ENCODE peak calls at places on chromosomes 3 and 15, in five cellular contexts. One of them, this sample, is unnamed.

GRCh38 chr15:76190070-76190564 is 121.2 kb downstream of the ETFA start:
- DNase-seq in CD4-positive, alpha-beta memory T cell: no peak
- DNase-seq in transverse colon: no peak
- DNase-seq in colonic mucosa: no peak
- DNase-seq in cardiac muscle cell: no peak
- DNase-seq in this sample: no peak

GRCh38 chr3:158471639-158472294 is 99.2 kb upstream of the MLF1 start:
- DNase-seq in CD4-positive, alpha-beta memory T cell: no peak
- DNase-seq in transverse colon: no peak
- DNase-seq in colonic mucosa: no peak
- DNase-seq in cardiac muscle cell: no peak
- DNase-seq in this sample: no peak

GRCh38 chr15:77107531-77108355 is 36.8 kb upstream of the TSPAN3 start:
- DNase-seq in CD4-positive, alpha-beta memory T cell: peak; percentile 7
- DNase-seq in transverse colon: peak; percentile 62
- DNase-seq in colonic mucosa: peak; percentile 58
- DNase-seq in cardiac muscle cell: peak; percentile 82
- DNase-seq in this sample: peak; percentile 63

GRCh38 chr3:195003006-195003892 is 267.7 kb downstream of the XXYLT1 start:
- DNase-seq in CD4-positive, alpha-beta memory T cell: no peak
- DNase-seq in transverse colon: peak; percentile 26
- DNase-seq in colonic mucosa: peak; percentile 9
- DNase-seq in cardiac muscle cell: no peak
- DNase-seq in this sample: no peak

GRCh38 chr3:11514191-11514770 is 129.4 kb downstream of the VGLL4 start:
- DNase-seq in CD4-positive, alpha-beta memory T cell: no peak
- DNase-seq in transverse colon: no peak
- DNase-seq in colonic mucosa: peak; percentile 45
- DNase-seq in cardiac muscle cell: no peak
- DNase-seq in this sample: peak; percentile 37

GRCh38 chr3:9110316-9110715 is 139.1 kb downstream of the SRGAP3 start:
- DNase-seq in CD4-positive, alpha-beta memory T cell: no peak
- DNase-seq in transverse colon: no peak
- DNase-seq in colonic mucosa: no peak
- DNase-seq in cardiac muscle cell: no peak
- DNase-seq in this sample: no peak

GRCh38 chr3:195133462-195133861 is 137.5 kb downstream of the XXYLT1 start:
- DNase-seq in CD4-positive, alpha-beta memory T cell: peak; percentile 50
- DNase-seq in transverse colon: peak; percentile 60
- DNase-seq in colonic mucosa: peak; percentile 38
- DNase-seq in cardiac muscle cell: no peak
- DNase-seq in this sample: no peak

GRCh38 chr3:187982149-187982548 is 171.8 kb upstream of the LPP start:
- DNase-seq in CD4-positive, alpha-beta memory T cell: no peak
- DNase-seq in transverse colon: no peak
- DNase-seq in colonic mucosa: no peak
- DNase-seq in cardiac muscle cell: no peak
- DNase-seq in this sample: no peak

GRCh38 chr3:7957024-7957423 is 544.6 kb upstream of the LMCD1 start:
- DNase-seq in CD4-positive, alpha-beta memory T cell: no peak
- DNase-seq in transverse colon: no peak
- DNase-seq in colonic mucosa: no peak
- DNase-seq in cardiac muscle cell: no peak
- DNase-seq in this sample: no peak

GRCh38 chr15:41671656-41672636 is 11.7 kb downstream of the MGA start:
- DNase-seq in CD4-positive, alpha-beta memory T cell: no peak
- DNase-seq in transverse colon: no peak
- DNase-seq in colonic mucosa: no peak
- DNase-seq in cardiac muscle cell: no peak
- DNase-seq in this sample: no peak

GRCh38 chr3:78757734-78758133 is 1010.1 kb downstream of the ROBO1 start:
- DNase-seq in CD4-positive, alpha-beta memory T cell: no peak
- DNase-seq in transverse colon: no peak
- DNase-seq in colonic mucosa: no peak
- DNase-seq in cardiac muscle cell: no peak
- DNase-seq in this sample: no peak

GRCh38 chr3:136141891-136142290 is 54.2 kb downstream of the MSL2 start:
- DNase-seq in CD4-positive, alpha-beta memory T cell: no peak
- DNase-seq in transverse colon: no peak
- DNase-seq in colonic mucosa: no peak
- DNase-seq in cardiac muscle cell: no peak
- DNase-seq in this sample: no peak

GRCh38 chr3:176650478-176650877 is 546.8 kb downstream of the TBL1XR1 start:
- DNase-seq in CD4-positive, alpha-beta memory T cell: no peak
- DNase-seq in transverse colon: no peak
- DNase-seq in colonic mucosa: no peak
- DNase-seq in cardiac muscle cell: no peak
- DNase-seq in this sample: no peak

GRCh38 chr3:159988617-159989251 is at the start of gene IL12A:
- DNase-seq in CD4-positive, alpha-beta memory T cell: peak; percentile 77
- DNase-seq in transverse colon: peak; percentile 90
- DNase-seq in colonic mucosa: peak; percentile 88
- DNase-seq in cardiac muscle cell: peak; percentile 82
- DNase-seq in this sample: peak; percentile 70

GRCh38 chr3:194476784-194477183 is 10.0 kb downstream of the ATP13A3 start:
- DNase-seq in CD4-positive, alpha-beta memory T cell: no peak
- DNase-seq in transverse colon: peak; percentile 38
- DNase-seq in colonic mucosa: peak; percentile 52
- DNase-seq in cardiac muscle cell: peak; percentile 78
- DNase-seq in this sample: peak; percentile 89

GRCh38 chr3:126320517-126321293 is 36.5 kb downstream of the KLF15 start:
- DNase-seq in CD4-positive, alpha-beta memory T cell: no peak
- DNase-seq in transverse colon: no peak
- DNase-seq in colonic mucosa: no peak
- DNase-seq in cardiac muscle cell: no peak
- DNase-seq in this sample: no peak

GRCh38 chr15:39860200-39860599 is 59.9 kb downstream of the GPR176 start:
- DNase-seq in CD4-positive, alpha-beta memory T cell: no peak
- DNase-seq in transverse colon: no peak
- DNase-seq in colonic mucosa: no peak
- DNase-seq in cardiac muscle cell: no peak
- DNase-seq in this sample: no peak

GRCh38 chr3:69671082-69671952 is 67.9 kb upstream of the MITF start:
- DNase-seq in CD4-positive, alpha-beta memory T cell: no peak
- DNase-seq in transverse colon: no peak
- DNase-seq in colonic mucosa: peak; percentile 55
- DNase-seq in cardiac muscle cell: peak; percentile 68
- DNase-seq in this sample: peak; percentile 47

GRCh38 chr15:71052356-71052755 is 62.9 kb upstream of the THSD4 start:
- DNase-seq in CD4-positive, alpha-beta memory T cell: no peak
- DNase-seq in transverse colon: no peak
- DNase-seq in colonic mucosa: no peak
- DNase-seq in cardiac muscle cell: no peak
- DNase-seq in this sample: no peak

GRCh38 chr3:69439683-69440270 is 53.9 kb upstream of the FRMD4B start:
- DNase-seq in CD4-positive, alpha-beta memory T cell: peak; percentile 4
- DNase-seq in transverse colon: no peak
- DNase-seq in colonic mucosa: no peak
- DNase-seq in cardiac muscle cell: no peak
- DNase-seq in this sample: peak; percentile 41

GRCh38 chr3:129793356-129793755 is 100.2 kb downstream of the TMCC1 start:
- DNase-seq in CD4-positive, alpha-beta memory T cell: no peak
- DNase-seq in transverse colon: no peak
- DNase-seq in colonic mucosa: no peak
- DNase-seq in cardiac muscle cell: no peak
- DNase-seq in this sample: no peak

GRCh38 chr3:11603628-11604027 is 40.1 kb downstream of the VGLL4 start:
- DNase-seq in CD4-positive, alpha-beta memory T cell: no peak
- DNase-seq in transverse colon: no peak
- DNase-seq in colonic mucosa: no peak
- DNase-seq in cardiac muscle cell: no peak
- DNase-seq in this sample: no peak

GRCh38 chr15:76799760-76800159 is 105.4 kb downstream of the SCAPER start:
- DNase-seq in CD4-positive, alpha-beta memory T cell: no peak
- DNase-seq in transverse colon: no peak
- DNase-seq in colonic mucosa: no peak
- DNase-seq in cardiac muscle cell: no peak
- DNase-seq in this sample: no peak

GRCh38 chr3:73719413-73719831 is 94.7 kb upstream of the PDZRN3 start:
- DNase-seq in CD4-positive, alpha-beta memory T cell: no peak
- DNase-seq in transverse colon: no peak
- DNase-seq in colonic mucosa: no peak
- DNase-seq in cardiac muscle cell: no peak
- DNase-seq in this sample: no peak
- H3K9me3 ChIP-seq in CD4-positive, alpha-beta memory T cell: no peaks in the 10 kb centered on the region
- H3K9me3 ChIP-seq in transverse colon: no peaks in the 10 kb centered on the region
- H3K9me3 ChIP-seq in colonic mucosa: no peaks in the 10 kb centered on the region
- H3K9me3 ChIP-seq in cardiac muscle cell: no peaks in the 10 kb centered on the region
- H3K9me3 ChIP-seq in this sample: no peaks in the 10 kb centered on the region

DNA sequence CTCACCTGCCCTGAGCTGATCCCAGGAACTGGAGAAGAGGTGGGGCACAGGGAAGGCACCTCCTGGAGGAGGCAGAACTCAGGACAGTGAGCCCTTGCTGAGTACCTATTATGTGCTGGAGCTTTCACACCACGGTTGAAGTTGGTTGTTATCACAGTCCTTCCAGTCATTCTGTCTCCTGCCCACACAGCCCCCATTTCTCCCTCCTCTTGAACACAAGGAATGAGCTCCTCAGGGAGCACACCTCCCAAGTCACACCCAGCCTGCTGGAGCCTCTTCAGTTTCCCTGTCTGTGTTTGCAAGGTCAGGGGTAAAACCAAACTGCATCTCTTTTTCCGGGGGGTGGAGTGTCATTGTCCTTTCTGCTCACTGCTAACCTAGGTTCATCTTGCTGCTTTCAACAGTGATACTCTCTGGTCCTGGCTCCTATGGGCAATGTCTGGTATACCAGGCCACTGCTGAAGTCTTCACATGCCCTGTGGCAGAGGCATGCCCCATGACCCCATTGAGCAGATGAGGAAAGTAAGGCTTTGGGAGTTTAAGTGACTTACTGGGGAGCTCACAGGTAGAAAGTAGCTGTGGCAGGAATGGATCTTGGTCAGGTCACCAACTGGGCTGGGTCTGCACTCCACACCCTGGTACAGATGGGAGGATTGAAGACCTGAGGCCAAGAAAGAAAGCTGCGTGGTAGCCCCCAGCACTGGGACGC is 30.0 kb downstream of the C3orf18 start:
- DNase-seq in CD4-positive, alpha-beta memory T cell: no peak
- DNase-seq in transverse colon: no peak
- DNase-seq in colonic mucosa: no peak
- DNase-seq in cardiac muscle cell: no peak
- DNase-seq in this sample: no peak
- H3K36me3 ChIP-seq in CD4-positive, alpha-beta memory T cell: no peaks in the 10 kb centered on the region
- H3K36me3 ChIP-seq in transverse colon: no peaks in the 10 kb centered on the region
- H3K36me3 ChIP-seq in colonic mucosa: no peaks in the 10 kb centered on the region
- H3K36me3 ChIP-seq in cardiac muscle cell: no peaks in the 10 kb centered on the region
- H3K36me3 ChIP-seq in this sample: no peaks in the 10 kb centered on the region

DNA sequence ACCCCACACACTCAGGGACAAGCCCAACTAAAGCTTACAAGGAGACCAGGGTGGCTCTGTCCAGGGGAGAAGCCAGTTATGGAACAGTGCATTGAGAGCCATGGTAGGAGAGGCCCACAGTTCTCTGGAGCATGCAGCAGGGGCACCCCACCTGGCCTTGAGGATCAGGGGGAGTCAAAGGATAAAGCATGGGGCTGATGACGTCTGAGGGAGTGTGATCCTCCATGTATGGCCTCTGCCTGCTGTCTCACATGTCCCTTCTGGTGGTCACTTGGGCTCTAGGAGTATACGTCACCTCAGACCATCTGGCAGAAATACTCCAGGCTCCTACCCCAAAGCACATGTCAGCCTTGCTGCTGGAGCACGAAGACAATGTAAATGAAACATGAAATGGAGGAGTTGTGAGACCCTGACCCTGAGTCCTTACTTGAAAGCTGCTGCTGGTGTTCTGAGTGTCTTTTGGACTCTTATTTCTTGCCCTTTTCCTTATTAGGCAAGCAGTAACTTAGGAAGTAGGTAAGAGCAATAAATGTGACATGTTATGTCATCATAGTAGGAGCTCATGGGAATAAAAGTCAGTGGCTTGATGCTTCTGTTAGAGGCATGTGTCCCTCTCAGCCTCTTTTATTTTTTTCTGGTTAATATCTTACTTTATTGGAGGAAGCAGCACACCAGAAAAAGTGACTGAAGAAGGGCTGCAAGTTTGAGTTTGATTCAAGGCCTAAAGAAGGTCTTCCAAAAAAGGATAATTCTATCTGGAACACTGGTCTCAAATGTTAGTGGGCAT is 15.5 kb downstream of the SRPRB start:
- DNase-seq in CD4-positive, alpha-beta memory T cell: no peak
- DNase-seq in transverse colon: no peak
- DNase-seq in colonic mucosa: no peak
- DNase-seq in cardiac muscle cell: no peak
- DNase-seq in this sample: no peak
- H3K9me3 ChIP-seq in CD4-positive, alpha-beta memory T cell: no peaks in the 10 kb centered on the region
- H3K9me3 ChIP-seq in transverse colon: no peaks in the 10 kb centered on the region
- H3K9me3 ChIP-seq in colonic mucosa: no peaks in the 10 kb centered on the region
- H3K9me3 ChIP-seq in cardiac muscle cell: no peaks in the 10 kb centered on the region
- H3K9me3 ChIP-seq in this sample: no peaks in the 10 kb centered on the region

GRCh38 chr3:41684802-41685740 is 276.8 kb downstream of the ULK4 start:
- DNase-seq in CD4-positive, alpha-beta memory T cell: no peak
- DNase-seq in transverse colon: no peak
- DNase-seq in colonic mucosa: no peak
- DNase-seq in cardiac muscle cell: no peak
- DNase-seq in this sample: peak; percentile 31

GRCh38 chr3:41683666-41684350 is 278.1 kb downstream of the ULK4 start:
- DNase-seq in CD4-positive, alpha-beta memory T cell: no peak
- DNase-seq in transverse colon: peak; percentile 61
- DNase-seq in colonic mucosa: peak; percentile 63
- DNase-seq in cardiac muscle cell: no peak
- DNase-seq in this sample: peak; percentile 97

GRCh38 chr3:41681479-41681878 is 280.4 kb downstream of the ULK4 start:
- DNase-seq in CD4-positive, alpha-beta memory T cell: no peak
- DNase-seq in transverse colon: no peak
- DNase-seq in colonic mucosa: no peak
- DNase-seq in cardiac muscle cell: peak; percentile 34
- DNase-seq in this sample: no peak

GRCh38 chr3:41679412-41679811 is 282.5 kb downstream of the ULK4 start:
- DNase-seq in CD4-positive, alpha-beta memory T cell: no peak
- DNase-seq in transverse colon: no peak
- DNase-seq in colonic mucosa: no peak
- DNase-seq in cardiac muscle cell: no peak
- DNase-seq in this sample: no peak

GRCh38 chr3:41682996-41683395 is 278.9 kb downstream of the ULK4 start:
- DNase-seq in CD4-positive, alpha-beta memory T cell: no peak
- DNase-seq in transverse colon: no peak
- DNase-seq in colonic mucosa: no peak
- DNase-seq in cardiac muscle cell: no peak
- DNase-seq in this sample: no peak
- H3K36me3 ChIP-seq in CD4-positive, alpha-beta memory T cell: no peaks in the 10 kb centered on the region
- H3K36me3 ChIP-seq in transverse colon: no peaks in the 10 kb centered on the region
- H3K36me3 ChIP-seq in colonic mucosa: no peaks in the 10 kb centered on the region
- H3K36me3 ChIP-seq in cardiac muscle cell: no peaks in the 10 kb centered on the region
- H3K36me3 ChIP-seq in this sample: no peaks in the 10 kb centered on the region

GRCh38 chr3:68172039-68172438 is 517.6 kb upstream of the SUCLG2 start:
- DNase-seq in CD4-positive, alpha-beta memory T cell: no peak
- DNase-seq in transverse colon: no peak
- DNase-seq in colonic mucosa: no peak
- DNase-seq in cardiac muscle cell: no peak
- DNase-seq in this sample: no peak
- H3K9me3 ChIP-seq in CD4-positive, alpha-beta memory T cell: no peaks in the 10 kb centered on the region
- H3K9me3 ChIP-seq in transverse colon: peaks cover 9% of the 10 kb centered on the region
- H3K9me3 ChIP-seq in colonic mucosa: no peaks in the 10 kb centered on the region
- H3K9me3 ChIP-seq in cardiac muscle cell: no peaks in the 10 kb centered on the region
- H3K9me3 ChIP-seq in this sample: no peaks in the 10 kb centered on the region

This sample was measured in small intestine.